ENCODE peak calls at places on chromosomes 4 and X, in seven cellular contexts. A is cardiac muscle cell; I is colonic mucosa; M is naive thymus-derived CD4-positive, alpha-beta T cell; Y is psoas muscle; K is CD4-positive, CD25-positive, alpha-beta regulatory T cell; H is uterus. Z is an unnamed sample.

GRCh38 chr4:151302432-151302831 is 23.0 kb downstream of the SH3D19 start:
- DNase-seq in A (no peak), I (no peak), M (no peak), Y (no peak), K (no peak), H (no peak), Z (no peak)

GRCh38 chrX:154596290-154596929 is 11.5 kb downstream of the CTAG1A start:
- DNase-seq in A (peak; percentile 5), I (no peak), M (no peak), Y (no peak), K (no peak), H (no peak), Z (no peak)

GRCh38 chrX:85516131-85516530 is 136.7 kb upstream of the POF1B start:
- DNase-seq in A (no peak), I (no peak), M (no peak), Y (no peak), K (no peak), H (no peak), Z (no peak)

GRCh38 chrX:10166731-10167149 is 10.0 kb downstream of the CLCN4 start:
- DNase-seq in A (no peak), I (no peak), M (no peak), Y (no peak), K (no peak), H (no peak), Z (no peak)

GRCh38 chr4:112889619-112890294 is 159.7 kb upstream of the ANK2 start:
- DNase-seq in A (no peak), I (no peak), M (no peak), Y (no peak), K (no peak), H (no peak), Z (no peak)

GRCh38 chrX:10130354-10130753 is 26.4 kb upstream of the CLCN4 start:
- DNase-seq in A (no peak), I (no peak), M (no peak), Y (no peak), K (no peak), H (no peak), Z (no peak)

GRCh38 chr4:74751247-74751646 is 43.1 kb downstream of the BTC start:
- DNase-seq in A (no peak), I (no peak), M (no peak), Y (no peak), K (no peak), H (no peak), Z (no peak)

GRCh38 chr4:138182838-138183426 is 59.2 kb downstream of the SLC7A11 start:
- DNase-seq in A (peak; percentile 70), I (no peak), M (no peak), Y (no peak), K (peak; percentile 35), H (no peak), Z (peak; percentile 26)

GRCh38 chr4:98828801-98829200 is 100.1 kb downstream of the EIF4E start:
- DNase-seq in A (no peak), I (peak; percentile 27), M (peak; percentile 26), Y (no peak), K (peak; percentile 39), H (no peak), Z (no peak)

GRCh38 chr4:128322311-128322710 is 34.7 kb upstream of the PGRMC2 start:
- DNase-seq in A (no peak), I (no peak), M (no peak), Y (no peak), K (no peak), H (no peak), Z (no peak)

GRCh38 chr4:128322986-128323385 is 35.4 kb upstream of the PGRMC2 start:
- DNase-seq in A (no peak), I (no peak), M (no peak), Y (no peak), K (no peak), H (no peak), Z (no peak)

GRCh38 chr4:128320656-128321055 is 33.0 kb upstream of the PGRMC2 start:
- DNase-seq in A (no peak), I (no peak), M (no peak), Y (no peak), K (no peak), H (no peak), Z (no peak)

GRCh38 chr4:128328106-128328505 is 40.5 kb upstream of the PGRMC2 start:
- DNase-seq in A (no peak), I (no peak), M (no peak), Y (no peak), K (no peak), H (no peak), Z (no peak)

DNA sequence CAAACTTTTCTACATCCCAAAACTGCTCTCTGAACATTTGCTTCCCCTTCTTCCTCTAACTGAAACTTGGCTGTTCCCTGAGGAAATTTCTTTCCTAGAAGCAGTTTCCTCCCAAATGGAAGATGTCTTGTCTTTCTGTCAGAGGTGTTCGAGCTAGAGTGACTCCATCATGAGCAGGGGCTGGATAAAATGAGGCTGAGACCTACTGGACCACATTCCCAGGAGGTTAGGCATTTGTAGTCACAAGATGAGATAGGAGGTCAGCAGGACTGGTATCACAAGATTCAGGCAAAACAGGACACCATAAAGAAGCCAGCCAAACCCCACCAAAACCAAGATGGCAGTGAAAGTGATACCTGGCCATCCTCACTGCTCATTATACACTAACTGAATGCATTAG is 35.8 kb upstream of the PGRMC2 start:
- DNase-seq in A (no peak), I (no peak), M (no peak), Y (no peak), K (no peak), H (no peak), Z (no peak)
- H3K27ac ChIP-seq in A (no peak overlapping the region), I (no peak overlapping the region), M (no peak overlapping the region), Y (no peak overlapping the region), K (no peak overlapping the region), H (no peak overlapping the region), Z (peak overlapping the region; percentile 33)

GRCh38 chr4:41991916-41992767 is 1.8 kb downstream of the SLC30A9 start:
- DNase-seq in A (no peak), I (no peak), M (no peak), Y (no peak), K (no peak), H (no peak), Z (no peak)
- H3K4me3 ChIP-seq in A (peak overlapping the region; percentile 92), I (no peak overlapping the region), M (no peak overlapping the region), Y (peak overlapping the region; percentile 90), K (peak overlapping the region; percentile 93), H (no peak overlapping the region), Z (no peak overlapping the region)

GRCh38 chr4:88674989-88675388 is 22.6 kb downstream of the NAP1L5 start:
- DNase-seq in A (no peak), I (no peak), M (no peak), Y (no peak), K (no peak), H (no peak), Z (no peak)

GRCh38 chr4:88674565-88674964 is 23.1 kb downstream of the NAP1L5 start:
- DNase-seq in A (no peak), I (no peak), M (no peak), Y (no peak), K (no peak), H (no peak), Z (no peak)

GRCh38 chr4:88672987-88673386 is 24.6 kb downstream of the NAP1L5 start:
- DNase-seq in A (peak; percentile 61), I (no peak), M (peak; percentile 34), Y (no peak), K (peak; percentile 56), H (no peak), Z (no peak)

GRCh38 chr4:88673886-88674285 is 23.7 kb downstream of the NAP1L5 start:
- DNase-seq in A (no peak), I (no peak), M (no peak), Y (no peak), K (no peak), H (no peak), Z (no peak)

GRCh38 chr4:88675543-88675942 is 22.1 kb downstream of the NAP1L5 start:
- DNase-seq in A (no peak), I (no peak), M (no peak), Y (no peak), K (no peak), H (no peak), Z (no peak)
- H3K9me3 ChIP-seq in A (no peaks in the 10 kb centered on the region), I (no peaks in the 10 kb centered on the region), M (no peaks in the 10 kb centered on the region), Y (no peaks in the 10 kb centered on the region), K (no peaks in the 10 kb centered on the region), H (no peaks in the 10 kb centered on the region), Z (no peaks in the 10 kb centered on the region)

DNA sequence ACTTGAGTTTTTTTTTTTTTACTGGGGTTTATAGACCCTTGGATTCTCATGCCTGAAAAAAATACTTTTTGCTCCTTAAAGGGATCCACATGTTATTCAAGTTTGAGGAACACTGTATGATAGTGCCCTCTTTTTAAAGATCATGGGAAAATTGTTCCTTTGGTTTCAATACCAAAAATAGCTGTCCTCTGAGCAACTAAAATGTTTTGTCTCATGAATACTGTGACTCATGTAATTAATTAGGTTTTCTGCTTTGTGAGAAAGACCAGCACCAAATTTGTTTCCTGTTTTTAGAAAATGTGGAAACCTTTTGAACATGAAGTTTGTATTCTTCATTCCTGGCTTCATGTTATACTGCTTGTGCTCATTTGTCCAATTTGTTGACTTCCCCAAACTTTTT is 127.5 kb upstream of the SH3RF1 start:
- DNase-seq in A (no peak), I (no peak), M (no peak), Y (no peak), K (no peak), H (no peak), Z (peak; percentile 38)
- H3K27ac ChIP-seq in A (no peak overlapping the region), I (no peak overlapping the region), M (no peak overlapping the region), Y (no peak overlapping the region), K (no peak overlapping the region), H (no peak overlapping the region), Z (no peak overlapping the region)

DNA sequence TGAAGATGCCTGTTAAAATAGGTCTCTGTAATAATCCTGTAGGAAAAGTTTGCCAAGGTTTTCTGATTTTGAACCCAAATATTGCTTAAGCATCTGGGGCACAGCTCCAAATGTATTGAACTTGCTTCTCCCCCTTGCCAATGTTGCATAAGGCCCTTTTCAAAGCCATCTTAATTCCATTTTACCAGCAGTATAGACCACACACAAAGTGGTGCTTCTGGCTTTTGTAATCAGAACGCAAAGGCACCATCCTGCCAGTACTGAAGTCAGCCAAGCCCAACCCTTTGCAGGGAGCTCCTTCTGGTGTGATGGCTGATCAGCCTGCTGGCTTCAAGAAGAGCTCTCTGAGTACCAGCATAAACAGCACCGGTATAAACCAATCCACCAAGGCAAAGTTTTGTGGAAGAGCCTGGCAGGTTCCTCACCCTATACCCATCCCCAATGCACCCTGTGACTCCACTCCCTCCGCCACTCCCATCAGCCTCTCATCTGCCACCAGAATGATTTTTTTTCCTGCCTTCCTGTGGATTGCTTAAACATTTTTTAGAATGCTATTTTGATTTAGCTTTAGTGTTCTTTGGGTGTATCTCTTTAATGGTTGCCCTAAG is 39.2 kb upstream of the USP9X start:
- DNase-seq in A (peak; percentile 26), I (peak; percentile 35), M (no peak), Y (no peak), K (no peak), H (peak; percentile 20), Z (no peak)
- H3K4me3 ChIP-seq in A (no peak overlapping the region), I (no peak overlapping the region), M (no peak overlapping the region), Y (no peak overlapping the region), K (no peak overlapping the region), H (no peak overlapping the region), Z (no peak overlapping the region)

GRCh38 chr4:32931475-32931874 is 2211.3 kb downstream of the PCDH7 start:
- DNase-seq in A (no peak), I (no peak), M (no peak), Y (no peak), K (no peak), H (no peak), Z (no peak)
- H3K9me3 ChIP-seq in A (no peaks in the 10 kb centered on the region), I (no peaks in the 10 kb centered on the region), M (no peaks in the 10 kb centered on the region), Y (no peaks in the 10 kb centered on the region), K (peaks cover 4% of the 10 kb centered on the region), H (no peaks in the 10 kb centered on the region), Z (no peaks in the 10 kb centered on the region)

Z was measured in AG04450.